ENCODE peak calls at places on chromosome 13, in nine cellular contexts. L, D, U, Y, I, J, Q, T and A are unnamed samples.

GRCh38 chr13:97431365-97431764 is 2.6 kb upstream of the RAP2A start:
- DNase-seq in Q (no peak), I (no peak), J (no peak), D (no peak), L (no peak), Y (no peak), T (no peak), U (no peak), A (no peak)

GRCh38 chr13:40433577-40433976 is 232.9 kb downstream of the FOXO1 start:
- DNase-seq in Q (no peak), L (no peak), U (no peak), I (peak), Y (no peak), J (no peak), D (peak), T (no peak), A (peak)

GRCh38 chr13:85995788-85996418 is 196.7 kb upstream of the SLITRK6 start:
- DNase-seq in Q (no peak), L (no peak), J (no peak), D (no peak), Y (no peak), U (no peak), T (no peak), I (no peak), A (no peak)

GRCh38 chr13:48232420-48233096 is 448 bp upstream of the ITM2B start:
- DNase-seq in L (no peak), Q (no peak), T (peak), Y (no peak), J (peak), I (no peak), U (peak), D (no peak), A (no peak)

GRCh38 chr13:50119593-50119992 is 104.3 kb downstream of the KCNRG start:
- DNase-seq in D (no peak), I (no peak), J (peak), U (no peak), L (no peak), T (no peak), Q (no peak), Y (peak), A (no peak)

GRCh38 chr13:93726173-93727019 is 499.8 kb downstream of the GPC6 start:
- DNase-seq in I (no peak), Q (no peak), U (no peak), D (no peak), L (no peak), J (no peak), Y (no peak), T (no peak), A (no peak)

GRCh38 chr13:35994131-35994966 is 136.8 kb downstream of the DCLK1 start:
- DNase-seq in T (peak), Q (no peak), J (no peak), Y (peak), I (no peak), D (no peak), L (peak), U (peak), A (no peak)

GRCh38 chr13:91381371-91381770 is 17.1 kb upstream of the GPC5 start:
- DNase-seq in J (peak), Y (peak), D (no peak), I (no peak), T (no peak), U (peak), Q (no peak), L (no peak), A (no peak)

GRCh38 chr13:68160466-68160865 is 930.3 kb upstream of the PCDH9 start:
- DNase-seq in Y (no peak), T (no peak), D (no peak), U (no peak), Q (no peak), I (no peak), L (no peak), J (no peak), A (no peak)

GRCh38 chr13:75927183-75927582 is 291.1 kb downstream of the LMO7 start:
- DNase-seq in J (no peak), I (no peak), L (no peak), U (no peak), D (no peak), Q (no peak), T (no peak), Y (peak), A (no peak)

GRCh38 chr13:39417643-39418042 is 185.3 kb downstream of the LHFPL6 start:
- DNase-seq in Y (peak), U (peak), D (no peak), Q (no peak), J (peak), T (no peak), L (peak), I (no peak), A (no peak)

GRCh38 chr13:113049521-113049941 is 56.1 kb upstream of the F7 start:
- DNase-seq in Y (no peak), T (no peak), L (no peak), J (no peak), U (peak), D (no peak), I (no peak), Q (no peak), A (no peak)

GRCh38 chr13:109154146-109154545 is 524.7 kb downstream of the MYO16 start:
- DNase-seq in T (no peak), J (no peak), L (no peak), I (no peak), D (no peak), U (no peak), Y (peak), Q (no peak), A (no peak)

GRCh38 chr13:114004416-114005205 is 30.7 kb upstream of the C13orf46 start:
- DNase-seq in U (no peak), Y (peak), T (no peak), L (peak), Q (no peak), D (no peak), J (peak), I (peak), A (no peak)